ENCODE peak calls at places on chromosomes 11 and 22, in seven cellular contexts. I is GM12878, E is K562, Q is GM12892, O is H1, M is SK-N-SH, L is HepG2. H is an unnamed sample.

GRCh38 chr11:47498584-47499152 is 49.7 kb upstream of the RAPSN start:
- DNase-seq in I (no peak), E (no peak), Q (no peak), O (no peak), M (no peak), L (no peak), H (no peak)

GRCh38 chr11:20021771-20022362 is 138.4 kb downstream of the DBX1 start:
- DNase-seq in I (no peak), E (no peak), Q (no peak), O (no peak), M (no peak), L (peak), H (no peak)

GRCh38 chr11:129637473-129637872 is 178.2 kb upstream of the TMEM45B start:
- DNase-seq in I (no peak), E (no peak), Q (no peak), O (no peak), M (no peak), L (no peak), H (no peak)

GRCh38 chr11:13009921-13010736 is 1.0 kb downstream of the RASSF10 start:
- DNase-seq in I (no peak), E (no peak), Q (no peak), O (peak), M (peak), L (no peak), H (peak)

GRCh38 chr11:115920087-115920461 is 415.9 kb upstream of the CADM1 start:
- DNase-seq in I (no peak), E (no peak), Q (no peak), O (no peak), M (no peak), L (no peak), H (no peak)

GRCh38 chr11:20097319-20098221 is 62.7 kb downstream of the DBX1 start:
- DNase-seq in I (no peak), E (peak), Q (no peak), O (no peak), M (no peak), L (no peak), H (no peak)

GRCh38 chr11:2302280-2302843 is 549 bp downstream of the TSPAN32 start:
- DNase-seq in I (no peak), E (peak), Q (no peak), O (no peak), M (peak), L (no peak), H (no peak)

GRCh38 chr11:130606781-130607511 is 158.5 kb downstream of the ADAMTS15 start:
- DNase-seq in I (no peak), E (no peak), Q (no peak), O (no peak), M (peak), L (no peak), H (no peak)

GRCh38 chr22:38755155-38755910 is 465 bp downstream of the SUN2 start:
- DNase-seq in I (no peak), E (peak), Q (peak), O (no peak), M (peak), L (peak), H (no peak)

GRCh38 chr11:442611-443081 is 835 bp upstream of the ANO9 start:
- DNase-seq in I (no peak), E (no peak), Q (no peak), O (no peak), M (peak), L (no peak), H (no peak)

GRCh38 chr11:129819237-129819636 is 3.6 kb downstream of the TMEM45B start:
- DNase-seq in I (no peak), E (no peak), Q (no peak), O (no peak), M (no peak), L (no peak), H (no peak)

GRCh38 chr22:47400701-47401591 is 638.5 kb downstream of the TBC1D22A start:
- DNase-seq in I (no peak), E (no peak), Q (no peak), O (no peak), M (no peak), L (no peak), H (no peak)

GRCh38 chr11:125938418-125938817 is 7.4 kb upstream of the VSIG10L2 start:
- DNase-seq in I (no peak), E (no peak), Q (no peak), O (no peak), M (no peak), L (no peak), H (no peak)
- TF ChIP-seq TAF1 in I (no peak), E (no peak), Q (no peak), O (no peak), M (no peak), L (no peak), H (no peak)

GRCh38 chr11:94814238-94814976 is 46.3 kb downstream of the AMOTL1 start:
- DNase-seq in I (no peak), E (no peak), Q (no peak), O (no peak), M (no peak), L (no peak), H (no peak)

GRCh38 chr11:94813436-94813720 is 45.2 kb downstream of the AMOTL1 start:
- DNase-seq in I (no peak), E (no peak), Q (no peak), O (no peak), M (no peak), L (no peak), H (no peak)

GRCh38 chr11:94821439-94821838 is 53.3 kb downstream of the AMOTL1 start:
- DNase-seq in I (no peak), E (no peak), Q (no peak), O (no peak), M (no peak), L (no peak), H (no peak)

GRCh38 chr11:94820480-94820879 is 52.3 kb downstream of the AMOTL1 start:
- DNase-seq in I (no peak), E (no peak), Q (no peak), O (no peak), M (no peak), L (no peak), H (no peak)

GRCh38 chr11:94815705-94816344 is 47.7 kb downstream of the AMOTL1 start:
- DNase-seq in I (no peak), E (no peak), Q (no peak), O (no peak), M (no peak), L (no peak), H (no peak)
- TF ChIP-seq TAF1 in I (no peak), E (no peak), Q (no peak), O (no peak), M (no peak), L (no peak), H (no peak)

GRCh38 chr11:88478136-88478785 is 140.7 kb upstream of the CTSC start:
- DNase-seq in I (no peak), E (no peak), Q (no peak), O (no peak), M (no peak), L (no peak), H (no peak)
- TF ChIP-seq TAF1 in I (no peak), E (no peak), Q (no peak), O (no peak), M (no peak), L (no peak), H (no peak)

DNA sequence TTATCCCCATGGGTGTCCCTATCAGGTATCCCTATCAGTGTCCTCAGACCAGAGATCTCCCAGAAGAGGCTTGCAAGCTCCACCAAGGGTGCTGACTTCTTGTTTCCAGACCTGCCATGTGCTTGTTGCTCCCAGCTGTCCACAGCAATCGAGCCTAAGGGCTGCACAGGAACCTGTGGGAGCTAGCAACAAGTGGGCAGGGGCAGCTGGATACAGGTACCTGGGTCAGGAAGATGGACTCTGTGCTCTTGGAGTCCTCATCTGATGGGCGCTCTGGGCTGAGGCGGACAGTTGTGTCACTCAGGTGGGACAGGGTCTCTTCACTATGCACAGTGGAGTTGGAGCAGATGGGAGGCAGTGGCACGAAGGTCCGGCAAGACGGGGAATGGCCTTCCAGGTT is 99.2 kb downstream of the RNF169 start:
- DNase-seq in I (no peak), E (no peak), Q (no peak), O (no peak), M (no peak), L (no peak), H (no peak)
- TF ChIP-seq TAF1 in I (no peak), E (no peak), Q (no peak), O (no peak), M (no peak), L (no peak), H (no peak)

DNA sequence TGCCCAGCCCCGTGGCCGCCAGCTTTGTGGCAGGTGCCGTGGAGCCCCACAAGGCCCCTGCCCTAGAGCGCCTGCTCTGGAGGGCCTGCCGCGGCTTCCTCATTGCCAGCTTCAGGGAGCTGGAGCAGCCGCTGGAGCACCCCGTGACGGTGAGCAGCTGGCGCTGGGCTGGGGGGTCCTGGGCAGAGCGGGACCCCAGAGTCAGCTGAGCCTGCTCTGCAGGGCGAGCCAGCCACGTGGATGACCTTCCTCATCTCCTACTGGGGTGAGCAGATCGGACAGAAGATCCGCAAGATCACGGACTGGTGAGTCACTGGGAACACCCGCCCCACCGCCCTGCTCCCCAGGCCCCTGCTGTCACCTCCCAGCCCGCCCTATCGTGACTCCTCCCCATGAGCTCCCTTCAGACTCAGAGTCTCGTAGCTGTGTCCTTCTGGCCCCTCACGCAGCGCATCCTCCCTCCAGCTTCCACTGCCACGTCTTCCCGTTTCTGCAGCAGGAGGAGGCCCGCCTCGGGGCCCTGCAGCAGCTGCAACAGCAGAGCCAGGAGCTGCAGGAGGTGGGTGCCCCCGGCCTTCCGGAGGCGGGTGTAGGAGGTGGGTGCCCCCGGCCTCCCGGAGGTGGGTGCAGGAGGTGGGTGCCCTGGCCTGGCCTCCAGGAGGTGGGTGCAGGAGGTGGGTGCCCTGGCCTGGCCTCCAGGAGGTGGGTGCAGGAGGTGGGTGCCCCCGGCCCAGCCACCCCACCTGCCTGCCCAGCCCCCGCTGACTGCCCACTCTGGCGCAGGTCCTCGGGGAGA is 4.7 kb downstream of the TCIRG1 start:
- DNase-seq in I (no peak), E (peak), Q (no peak), O (no peak), M (peak), L (no peak), H (no peak)
- TF ChIP-seq TAF1 in I (no peak), E (no peak), Q (no peak), O (no peak), M (no peak), L (no peak), H (no peak)